ENCODE peak calls at places on chromosomes 7 and 10, in five cellular contexts. G, T, A, H and Z are unnamed samples.

GRCh38 chr10:103202319-103202718 is 9.2 kb upstream of the NT5C2 start:
- DNase-seq in G (no peak), H (no peak), T (no peak), A (no peak), Z (no peak)

GRCh38 chr10:71567006-71567405 is 152.6 kb downstream of the C10orf105 start:
- DNase-seq in A (no peak), H (no peak), G (no peak), T (no peak), Z (no peak)

GRCh38 chr7:83689855-83690254 is 40.9 kb upstream of the SEMA3E start:
- DNase-seq in T (no peak), G (no peak), A (no peak), H (no peak), Z (no peak)

GRCh38 chr10:85642082-85642420 is 724.5 kb downstream of the GRID1 start:
- DNase-seq in A (no peak), G (no peak), H (no peak), T (no peak), Z (peak)

GRCh38 chr7:34849163-34849960 is 187.9 kb downstream of the DPY19L1 start:
- DNase-seq in T (no peak), H (no peak), A (no peak), G (no peak), Z (no peak)

GRCh38 chr7:41999736-42000283 is 237.2 kb downstream of the GLI3 start:
- DNase-seq in G (peak), T (no peak), A (no peak), H (no peak), Z (no peak)

GRCh38 chr7:1973321-1974251 is 259.2 kb downstream of the MAD1L1 start:
- DNase-seq in T (no peak), G (no peak), H (no peak), A (no peak), Z (no peak)

GRCh38 chr7:70132802-70133201 is 534.5 kb downstream of the AUTS2 start:
- DNase-seq in T (no peak), G (no peak), A (no peak), H (no peak), Z (no peak)

GRCh38 chr10:70378122-70378521 is 4.3 kb downstream of the LRRC20 start:
- DNase-seq in A (peak), T (peak), H (no peak), G (peak), Z (peak)

GRCh38 chr10:3460420-3461128 is 288.0 kb upstream of the PITRM1 start:
- DNase-seq in A (no peak), G (no peak), H (no peak), T (no peak), Z (no peak)

GRCh38 chr10:77391605-77392235 is 245.9 kb downstream of the KCNMA1 start:
- DNase-seq in G (peak), A (peak), H (peak), T (peak), Z (peak)

GRCh38 chr7:91946549-91946948 is 5.9 kb downstream of the AKAP9 start:
- DNase-seq in H (no peak), T (no peak), A (no peak), G (no peak), Z (no peak)

GRCh38 chr10:75971402-75972211 is 540.2 kb downstream of the LRMDA start:
- DNase-seq in T (peak), H (no peak), A (peak), G (peak), Z (peak)

GRCh38 chr7:44881610-44882009 is 3.7 kb downstream of the PURB start:
- DNase-seq in T (no peak), A (peak), G (peak), H (no peak), Z (no peak)

GRCh38 chr10:3528271-3528670 is 256.7 kb downstream of the KLF6 start:
- DNase-seq in A (no peak), H (no peak), G (no peak), T (no peak), Z (no peak)

GRCh38 chr10:46525177-46525823 is 31.2 kb downstream of the GPRIN2 start:
- DNase-seq in A (peak), G (peak), H (no peak), T (peak), Z (peak)

GRCh38 chr7:35648367-35648766 is 46.6 kb downstream of the HERPUD2 start:
- DNase-seq in T (no peak), G (no peak), A (no peak), H (no peak), Z (no peak)

GRCh38 chr7:158820656-158821055 is 8.7 kb downstream of the ESYT2 start:
- DNase-seq in A (peak), H (no peak), G (peak), T (no peak), Z (no peak)

GRCh38 chr10:23643396-23643795 is 204.5 kb downstream of the OTUD1 start:
- DNase-seq in G (no peak), H (no peak), A (peak), T (no peak), Z (no peak)

GRCh38 chr10:124267231-124267885 is 151.4 kb downstream of the OAT start:
- DNase-seq in G (no peak), A (peak), H (no peak), T (no peak), Z (no peak)

GRCh38 chr7:90320801-90321494 is at the start of gene FAM237B:
- DNase-seq in T (no peak), G (no peak), A (peak), H (no peak), Z (no peak)

GRCh38 chr7:40305229-40305628 is 170.4 kb downstream of the SUGCT start:
- DNase-seq in G (no peak), H (no peak), T (no peak), A (no peak), Z (no peak)

GRCh38 chr7:112411186-112411795 is 39.0 kb upstream of the IFRD1 start:
- DNase-seq in H (no peak), T (no peak), A (peak), G (peak), Z (no peak)

GRCh38 chr7:92778972-92779371 is 57.4 kb downstream of the CDK6 start:
- DNase-seq in G (peak), T (peak), A (peak), H (no peak), Z (peak)

GRCh38 chr10:52213511-52213831 is 100.6 kb upstream of the DKK1 start:
- DNase-seq in H (no peak), A (peak), T (no peak), G (peak), Z (no peak)

GRCh38 chr10:21260060-21260792 is 265.3 kb downstream of the SKIDA1 start:
- DNase-seq in T (no peak), G (no peak), H (no peak), A (no peak), Z (no peak)

GRCh38 chr7:124009321-124009720 is 23.5 kb downstream of the TMEM229A start:
- DNase-seq in T (no peak), H (no peak), G (no peak), A (no peak), Z (no peak)

GRCh38 chr7:130242198-130243014 is 24.3 kb upstream of the CPA2 start:
- DNase-seq in T (peak), G (peak), H (peak), A (peak), Z (no peak)

GRCh38 chr7:35781200-35781701 is 19.6 kb upstream of the SEPTIN7 start:
- DNase-seq in H (no peak), G (peak), A (peak), T (no peak), Z (no peak)

GRCh38 chr7:91082854-91083495 is 181.3 kb upstream of the FZD1 start:
- DNase-seq in G (peak), A (peak), H (no peak), T (no peak), Z (no peak)

GRCh38 chr10:4596951-4597350 is 229.1 kb upstream of the AKR1E2 start:
- DNase-seq in A (no peak), T (no peak), G (peak), H (no peak), Z (no peak)

GRCh38 chr7:106405697-106406141 is 120.9 kb upstream of the NAMPT start:
- DNase-seq in H (no peak), G (no peak), T (no peak), A (no peak), Z (no peak)

GRCh38 chr7:131072505-131073091 is 255.1 kb upstream of the MKLN1 start:
- DNase-seq in T (no peak), H (no peak), G (peak), A (peak), Z (no peak)

GRCh38 chr7:157059534-157059933 is 49.1 kb upstream of the MNX1 start:
- DNase-seq in H (no peak), A (no peak), T (no peak), G (no peak), Z (no peak)

GRCh38 chr7:155232911-155233702 is 64.6 kb upstream of the INSIG1 start:
- DNase-seq in A (peak), G (peak), H (no peak), T (no peak), Z (no peak)

GRCh38 chr7:75962607-75963382 is 31.6 kb downstream of the TMEM120A start:
- DNase-seq in H (no peak), G (peak), T (no peak), A (peak), Z (peak)

GRCh38 chr10:114624941-114625780 is 32.9 kb downstream of the ABLIM1 start:
- DNase-seq in G (peak), A (no peak), T (no peak), H (no peak), Z (no peak)

GRCh38 chr7:155300641-155301452 is 3.2 kb downstream of the INSIG1 start:
- DNase-seq in T (no peak), A (no peak), H (no peak), G (no peak), Z (no peak)

GRCh38 chr10:74599676-74600075 is 226.7 kb upstream of the KAT6B start:
- DNase-seq in T (no peak), A (no peak), H (no peak), G (no peak), Z (no peak)

GRCh38 chr10:74596713-74597112 is 229.7 kb upstream of the KAT6B start:
- DNase-seq in H (no peak), T (no peak), G (no peak), A (no peak), Z (no peak)

GRCh38 chr10:74600170-74600569 is 226.2 kb upstream of the KAT6B start:
- DNase-seq in G (no peak), A (no peak), H (no peak), T (no peak), Z (no peak)

GRCh38 chr10:74593470-74593869 is 232.9 kb upstream of the KAT6B start:
- DNase-seq in A (peak), G (peak), H (no peak), T (no peak), Z (peak)

GRCh38 chr10:74598891-74599566 is 227.4 kb upstream of the KAT6B start:
- DNase-seq in A (peak), G (peak), H (no peak), T (no peak), Z (no peak)
- H3K4me3 ChIP-seq in A (peak), G (no peak), H (no peak), T (peak), Z (no peak)

DNA sequence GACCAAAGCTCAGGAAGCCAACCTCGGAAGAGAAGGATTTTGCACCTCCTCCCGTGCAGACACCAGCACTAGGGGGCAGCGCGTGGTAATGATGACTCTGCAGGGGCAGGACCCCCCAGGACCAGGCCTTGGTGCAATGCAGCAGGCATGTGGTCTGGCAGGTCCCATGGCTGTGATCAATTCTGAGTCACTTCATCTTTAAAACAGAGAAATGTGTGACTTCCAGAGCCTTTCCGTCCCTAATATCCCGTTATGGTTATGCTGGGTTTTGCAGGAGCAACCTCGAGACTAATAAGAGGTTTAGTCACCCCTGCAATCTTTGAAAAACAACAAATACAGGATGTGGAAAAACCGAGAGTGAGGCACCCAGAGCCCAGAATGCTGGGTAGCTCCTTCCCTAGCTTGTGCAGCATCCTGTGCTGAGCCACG is 30.2 kb upstream of the GJD4 start:
- DNase-seq in A (peak), T (no peak), H (no peak), G (peak), Z (peak)
- TF ChIP-seq CTCF in A (peak), T (no peak), H (no peak), G (peak), Z (peak)

GRCh38 chr10:119209050-119209735 is 1.8 kb downstream of the GRK5 start:
- DNase-seq in A (peak), T (peak), H (peak), G (peak), Z (no peak)
- H3K4me3 ChIP-seq in A (peak), T (peak), H (peak), G (peak), Z (peak)

GRCh38 chr10:87861566-87861952 is 1.8 kb downstream of the KLLN start:
- DNase-seq in T (peak), H (peak), G (peak), A (peak), Z (no peak)
- TF ChIP-seq CTCF in T (peak), H (no peak), G (peak), A (no peak), Z (peak)